ENCODE peak calls at places on chromosomes 4 and X, in six cellular contexts. F is heart right ventricle, K is psoas muscle, A is thoracic aorta, G is IMR-90, E is transverse colon. P is an unnamed sample. For H3K4me1, the result is how much of the 10 kb centered on the place peaks cover.

GRCh38 chrX:112822892-112823291 is 17.7 kb downstream of the AMOT start:
- DNase-seq in F (no peak), K (no peak), A (no peak), G (no peak), E (no peak), P (no peak)

GRCh38 chr4:20251796-20252655 is at the start of gene SLIT2:
- DNase-seq in F (peak), K (peak), A (no peak), G (peak), E (peak), P (peak)

GRCh38 chrX:18891561-18891945 is 92.4 kb downstream of the PHKA2 start:
- DNase-seq in F (no peak), K (no peak), A (no peak), G (no peak), E (no peak), P (no peak)

GRCh38 chr4:108370291-108370690 is 201.6 kb upstream of the LEF1 start:
- DNase-seq in F (no peak), K (no peak), A (no peak), G (no peak), E (no peak), P (no peak)

GRCh38 chr4:40316782-40317635 is 18.1 kb upstream of the CHRNA9 start:
- DNase-seq in F (peak), K (no peak), A (no peak), G (peak), E (peak), P (peak)

GRCh38 chrX:38675856-38676255 is 114.5 kb downstream of the TSPAN7 start:
- DNase-seq in F (no peak), K (no peak), A (no peak), G (no peak), E (no peak), P (no peak)

GRCh38 chrX:147333821-147334220 is 519.3 kb upstream of the CXorf51A start:
- DNase-seq in F (no peak), K (no peak), A (no peak), G (no peak), E (no peak), P (no peak)

GRCh38 chrX:111823068-111823467 is 52.9 kb upstream of the TRPC5OS start:
- DNase-seq in F (no peak), K (no peak), A (no peak), G (peak), E (no peak), P (no peak)

GRCh38 chr4:3524349-3524748 is 7.9 kb downstream of the LRPAP1 start:
- DNase-seq in F (peak), K (peak), A (no peak), G (no peak), E (no peak), P (no peak)
- H3K4me1 ChIP-seq in F (under half), K (under half), A (under half), G (under half), E (under half), P (under half)

GRCh38 chr4:1715002-1715761 is 3.1 kb upstream of the SLBP start:
- DNase-seq in F (no peak), K (no peak), A (no peak), G (no peak), E (peak), P (no peak)
- H3K4me1 ChIP-seq in F (half or more), K (half or more), A (under half), G (under half), E (under half), P (under half)

DNA sequence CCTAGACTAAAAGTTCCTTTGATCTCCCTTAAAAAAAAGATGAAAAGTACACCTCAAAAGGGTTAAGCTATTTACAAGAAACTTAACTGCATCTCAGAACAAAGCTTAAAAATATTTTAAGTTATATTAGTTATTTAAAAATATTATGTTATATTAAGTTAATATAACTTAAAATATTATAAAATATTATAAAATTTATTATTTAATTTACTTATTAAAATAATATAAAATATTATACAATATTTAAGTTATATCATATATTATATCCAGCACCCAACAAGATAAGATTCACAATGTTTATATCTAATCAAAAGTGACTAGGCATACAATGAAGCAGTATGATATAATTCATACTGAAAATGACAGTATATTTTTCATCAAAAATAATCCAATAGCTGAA is 296.9 kb downstream of the DCHS2 start:
- DNase-seq in F (no peak), K (no peak), A (no peak), G (no peak), E (no peak), P (no peak)
- H3K4me1 ChIP-seq in F (under half), K (under half), A (under half), G (under half), E (under half), P (under half)

DNA sequence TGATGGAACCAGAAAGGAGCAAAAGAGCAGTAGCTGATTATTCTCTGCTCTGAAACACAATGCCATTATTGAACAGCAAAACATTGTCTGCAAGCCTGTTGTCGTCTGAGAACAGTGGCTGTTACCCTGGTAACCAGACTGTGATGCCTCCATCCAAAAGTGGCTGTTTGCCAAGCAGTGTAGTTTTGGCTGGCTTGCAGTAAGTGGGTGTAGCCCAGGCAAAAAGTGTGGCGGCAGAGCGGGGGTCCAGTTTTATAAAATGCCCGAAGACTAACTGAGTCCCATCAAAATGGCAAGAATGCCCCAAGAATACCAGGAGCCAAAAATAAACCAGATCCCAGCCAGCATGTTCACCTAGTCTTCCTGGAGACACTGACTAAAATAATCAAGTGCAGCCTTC is 2.5 kb downstream of the PLP1 start:
- DNase-seq in F (no peak), K (no peak), A (no peak), G (no peak), E (no peak), P (no peak)
- H3K4me1 ChIP-seq in F (under half), K (under half), A (under half), G (under half), E (under half), P (under half)

GRCh38 chr4:185799442-185799841 is 12.6 kb downstream of the SORBS2 start:
- DNase-seq in F (no peak), K (no peak), A (no peak), G (no peak), E (no peak), P (no peak)
- H3K4me1 ChIP-seq in F (half or more), K (under half), A (under half), G (under half), E (under half), P (under half)

GRCh38 chr4:3292571-3293409 is at the start of gene RGS12:
- DNase-seq in F (peak), K (peak), A (peak), G (peak), E (peak), P (no peak)
- H3K4me1 ChIP-seq in F (half or more), K (under half), A (under half), G (under half), E (under half), P (under half)

P was measured in SJSA1.